ENCODE peak calls at places on chromosome 10, in four cellular contexts. J is mesenchymal stem cell, C is H1, U is mesendoderm. F is an unnamed sample.
A peak's percentile ranks its signal among the peaks of the same experiment; 100 is the strongest.

GRCh38 chr10:57864789-57865676 is 402.7 kb downstream of the IPMK start:
- DNase-seq in J (no peak), C (no peak), U (peak; percentile 45), F (no peak)

GRCh38 chr10:126468467-126468866 is 80.2 kb upstream of the ADAM12 start:
- DNase-seq in J (no peak), C (peak; percentile 14), U (no peak), F (no peak)

GRCh38 chr10:5183923-5184322 is 1.0 kb downstream of the AKR1C8 start:
- DNase-seq in J (no peak), C (no peak), U (no peak), F (no peak)

GRCh38 chr10:96269438-96270300 is 1.7 kb downstream of the BLNK start:
- DNase-seq in J (no peak), C (no peak), U (no peak), F (no peak)

GRCh38 chr10:102269017-102269416 is 23.7 kb downstream of the GBF1 start:
- DNase-seq in J (peak; percentile 17), C (no peak), U (no peak), F (no peak)

GRCh38 chr10:93652857-93653256 is 40.5 kb downstream of the PDE6C start:
- DNase-seq in J (no peak), C (no peak), U (no peak), F (no peak)

GRCh38 chr10:3785849-3786290 is 861 bp upstream of the KLF6 start:
- DNase-seq in J (peak; percentile 71), C (peak; percentile 70), U (peak; percentile 85), F (peak; percentile 35)

GRCh38 chr10:90982406-90983008 is 61.6 kb upstream of the ANKRD1 start:
- DNase-seq in J (no peak), C (no peak), U (no peak), F (no peak)

GRCh38 chr10:33287112-33287511 is 47.4 kb downstream of the NRP1 start:
- DNase-seq in J (no peak), C (no peak), U (no peak), F (no peak)

GRCh38 chr10:3511483-3511882 is 273.5 kb downstream of the KLF6 start:
- DNase-seq in J (no peak), C (no peak), U (no peak), F (no peak)

GRCh38 chr10:98511861-98512260 is 65.1 kb upstream of the HPS1 start:
- DNase-seq in J (no peak), C (no peak), U (no peak), F (no peak)

GRCh38 chr10:26869528-26869927 is 8.8 kb upstream of the ABI1 start:
- DNase-seq in J (no peak), C (no peak), U (no peak), F (no peak)

GRCh38 chr10:71197955-71198354 is 14.4 kb upstream of the UNC5B start:
- DNase-seq in J (no peak), C (no peak), U (no peak), F (no peak)

GRCh38 chr10:102782698-102783540 is 39.2 kb downstream of the WBP1L start:
- DNase-seq in J (peak; percentile 92), C (no peak), U (peak; percentile 51), F (no peak)

GRCh38 chr10:3811331-3811870 is 26.4 kb upstream of the KLF6 start:
- DNase-seq in J (peak; percentile 83), C (no peak), U (no peak), F (no peak)

GRCh38 chr10:67818323-67818722 is 19.7 kb downstream of the DNAJC12 start:
- DNase-seq in J (peak; percentile 20), C (no peak), U (no peak), F (no peak)

GRCh38 chr10:11035318-11035920 is 17.7 kb downstream of the CELF2 start:
- DNase-seq in J (peak; percentile 77), C (no peak), U (peak; percentile 88), F (no peak)

GRCh38 chr10:96153065-96153464 is 23.0 kb downstream of the ZNF518A start:
- DNase-seq in J (no peak), C (no peak), U (no peak), F (no peak)

GRCh38 chr10:86979977-86980448 is 11.7 kb downstream of the ADIRF start:
- DNase-seq in J (peak; percentile 47), C (no peak), U (no peak), F (no peak)

GRCh38 chr10:61021926-61022325 is 77.9 kb upstream of the RHOBTB1 start:
- DNase-seq in J (no peak), C (no peak), U (no peak), F (no peak)

GRCh38 chr10:6514844-6515780 is 65.0 kb downstream of the PRKCQ start:
- DNase-seq in J (no peak), C (no peak), U (no peak), F (no peak)

GRCh38 chr10:68121020-68121743 is 11.9 kb downstream of the MYPN start:
- DNase-seq in J (no peak), C (no peak), U (no peak), F (no peak)

GRCh38 chr10:124688889-124689670 is 55.1 kb downstream of the FAM53B start:
- DNase-seq in J (no peak), C (no peak), U (peak; percentile 86), F (no peak)

DNA sequence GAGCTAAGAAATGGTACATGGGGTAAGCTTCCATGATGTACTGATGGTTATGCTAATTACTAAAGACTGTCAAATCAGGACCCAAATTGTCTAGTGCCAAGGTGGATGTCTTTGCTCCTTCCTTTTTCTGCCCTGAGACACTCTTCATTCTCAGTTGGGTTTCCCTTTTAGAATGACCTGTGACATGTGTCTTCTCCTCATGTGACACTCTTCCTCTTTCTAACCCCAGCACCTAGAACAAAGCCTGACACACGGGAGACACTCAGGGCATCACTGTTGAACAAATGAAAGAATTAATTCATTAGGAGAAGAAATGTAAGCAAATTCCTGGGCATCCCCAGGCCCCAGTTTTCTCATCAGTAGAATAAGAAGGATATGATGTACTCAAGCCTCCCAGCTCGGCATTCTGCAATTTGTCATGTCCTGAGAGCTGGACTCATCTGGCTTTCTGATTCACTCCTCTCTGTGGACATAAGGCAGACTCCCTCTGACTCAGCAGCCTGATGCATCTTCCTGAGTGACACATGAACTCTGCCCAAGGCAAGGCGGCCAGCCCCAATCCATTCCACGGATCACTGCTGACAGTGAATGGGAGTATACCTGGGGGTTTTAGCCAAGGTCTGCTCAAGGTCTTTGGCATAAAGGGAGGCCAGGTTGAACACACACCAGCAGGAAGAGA is 473.8 kb downstream of the KCNMA1 start:
- DNase-seq in J (peak; percentile 98), C (no peak), U (peak; percentile 17), F (no peak)
- H2BK15ac ChIP-seq in J (no peak overlapping the region), C (no peak overlapping the region), U (no peak overlapping the region), F (no peak overlapping the region)

DNA sequence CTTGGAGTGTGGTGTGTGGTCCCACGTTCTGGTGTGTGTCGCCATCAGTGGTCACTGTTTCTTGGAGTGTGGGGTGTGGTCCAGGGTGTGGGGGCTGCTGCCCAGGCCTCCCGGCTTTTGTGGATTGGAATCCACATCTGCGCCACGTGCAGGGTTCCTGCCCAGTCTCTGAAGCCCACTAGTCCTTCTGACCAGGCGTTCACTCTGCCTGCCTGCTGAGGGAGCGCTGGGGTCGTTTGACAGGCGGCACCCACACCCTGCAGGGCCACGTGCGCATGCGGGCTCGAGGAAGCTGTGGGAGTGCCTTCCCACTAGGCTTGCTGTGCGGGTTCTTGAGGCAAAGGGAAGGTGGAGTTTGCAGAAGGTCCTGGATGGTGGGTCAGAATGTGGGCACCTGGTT is 51.4 kb downstream of the INPP5A start:
- DNase-seq in J (no peak), C (no peak), U (no peak), F (no peak)
- H3K4me1 ChIP-seq in J (peaks cover 24% of the 10 kb centered on the region), C (no peaks in the 10 kb centered on the region), U (no peaks in the 10 kb centered on the region), F (peaks cover 8% of the 10 kb centered on the region)

GRCh38 chr10:88278912-88279311 is 304.2 kb downstream of the RNLS start:
- DNase-seq in J (no peak), C (no peak), U (no peak), F (no peak)

GRCh38 chr10:88280518-88280917 is 302.6 kb downstream of the RNLS start:
- DNase-seq in J (no peak), C (no peak), U (no peak), F (no peak)

GRCh38 chr10:88282876-88283275 is 300.2 kb downstream of the RNLS start:
- DNase-seq in J (no peak), C (no peak), U (no peak), F (no peak)

GRCh38 chr10:88286030-88286429 is 297.1 kb downstream of the RNLS start:
- DNase-seq in J (no peak), C (no peak), U (no peak), F (no peak)

DNA sequence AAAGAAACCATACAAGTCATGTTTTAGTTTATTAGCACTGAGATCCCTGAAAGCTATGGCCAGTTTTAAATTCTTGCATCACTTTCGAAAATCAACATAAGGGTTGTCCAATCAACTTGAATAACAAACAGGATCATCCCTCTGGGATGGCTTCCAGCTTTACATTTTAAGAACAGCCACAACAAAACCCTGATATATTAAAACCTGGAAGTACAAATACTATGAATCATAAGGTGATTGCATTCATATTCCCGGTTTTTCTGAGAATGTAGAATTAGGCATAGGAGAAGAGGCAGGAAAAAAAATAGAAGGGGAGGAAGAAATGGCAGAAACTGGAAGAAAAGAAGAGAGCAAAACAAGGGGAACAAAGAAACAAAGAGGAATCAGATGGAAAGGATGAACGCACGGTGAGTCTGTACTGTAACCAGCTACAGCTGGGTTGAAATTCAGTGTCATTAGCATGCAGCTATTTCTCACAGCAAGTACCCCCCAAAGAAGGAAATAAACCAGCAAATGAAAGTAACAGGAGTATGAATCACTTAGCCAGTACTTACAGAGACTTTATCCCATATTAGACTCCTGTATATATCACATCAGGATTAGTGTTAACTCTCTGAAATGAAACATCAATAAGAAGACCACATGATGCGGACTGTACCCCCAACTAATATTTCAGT is 301.4 kb downstream of the RNLS start:
- DNase-seq in J (peak; percentile 73), C (no peak), U (no peak), F (no peak)
- H2BK15ac ChIP-seq in J (no peak overlapping the region), C (no peak overlapping the region), U (no peak overlapping the region), F (no peak overlapping the region)

GRCh38 chr10:35335718-35336083 is 608 bp upstream of the CCNY start:
- DNase-seq in J (peak; percentile 40), C (peak; percentile 52), U (peak; percentile 41), F (no peak)
- H3K4me1 ChIP-seq in J (peaks cover 11% of the 10 kb centered on the region), C (no peaks in the 10 kb centered on the region), U (peaks cover 2% of the 10 kb centered on the region), F (peaks cover 12% of the 10 kb centered on the region)

GRCh38 chr10:50992972-50993766 is 81.1 kb upstream of the PRKG1 start:
- DNase-seq in J (peak; percentile 88), C (no peak), U (peak; percentile 9), F (no peak)
- H2BK15ac ChIP-seq in J (no peak overlapping the region), C (no peak overlapping the region), U (no peak overlapping the region), F (no peak overlapping the region)

DNA sequence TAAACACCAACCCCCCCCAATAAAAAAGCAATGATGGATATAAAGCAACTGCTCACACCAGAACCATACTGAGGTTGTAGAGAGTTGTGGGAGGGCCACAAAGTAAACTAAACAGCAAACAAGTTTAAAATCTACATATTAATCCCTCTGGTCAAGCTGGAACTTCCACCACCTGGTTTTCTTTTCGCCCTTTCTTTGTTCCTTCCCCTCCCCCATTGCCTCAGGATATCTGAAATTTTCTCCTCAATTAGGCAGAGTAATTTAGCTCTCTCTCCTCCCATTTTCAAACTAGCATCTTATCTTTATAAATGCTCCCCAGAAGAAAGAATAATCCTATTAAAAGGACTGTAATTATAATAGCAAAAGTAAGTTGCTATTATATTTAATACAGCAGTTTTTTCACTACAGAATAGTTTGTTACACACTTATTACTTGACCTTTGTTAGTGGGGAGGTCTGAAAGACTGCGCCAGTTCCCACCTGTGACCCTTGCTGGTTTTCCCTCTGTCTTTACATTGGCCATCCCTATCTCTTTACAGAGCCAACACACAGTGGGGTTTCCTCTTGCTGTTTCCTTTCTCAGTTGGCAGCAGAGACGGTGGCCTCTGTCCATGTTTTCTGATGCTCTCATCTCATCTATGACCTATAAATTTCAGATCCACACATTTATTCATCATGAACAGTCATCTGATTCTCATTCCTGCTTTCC is 235.4 kb downstream of the RNLS start:
- DNase-seq in J (no peak), C (no peak), U (peak; percentile 53), F (no peak)
- H3K4me1 ChIP-seq in J (no peaks in the 10 kb centered on the region), C (peaks cover 11% of the 10 kb centered on the region), U (peaks cover 14% of the 10 kb centered on the region), F (peaks cover 5% of the 10 kb centered on the region)

GRCh38 chr10:29798876-29799690 is 164.3 kb upstream of the SVIL start:
- DNase-seq in J (no peak), C (no peak), U (no peak), F (no peak)
- H2BK15ac ChIP-seq in J (no peak overlapping the region), C (no peak overlapping the region), U (no peak overlapping the region), F (no peak overlapping the region)